ENCODE peak calls at places on chromosomes 5 and 9, in seven cellular contexts. J is H9, D is trophoblast cell, A is mesendoderm, F is neuronal stem cell, C is mesenchymal stem cell, R is H1. E is an unnamed sample.

GRCh38 chr9:137236936-137237421 is 4.1 kb upstream of the TUBB4B start:
- DNase-seq in J (no peak), D (no peak), A (no peak), F (no peak), C (no peak), R (no peak), E (no peak)

GRCh38 chr5:74262810-74263209 is 377.7 kb downstream of the ENC1 start:
- DNase-seq in J (no peak), D (no peak), A (no peak), F (no peak), C (no peak), R (no peak), E (no peak)

GRCh38 chr9:36046923-36047322 is 10.2 kb downstream of the RECK start:
- DNase-seq in J (no peak), D (no peak), A (no peak), F (no peak), C (no peak), R (no peak), E (no peak)

GRCh38 chr5:54257366-54258118 is 52.8 kb downstream of the ARL15 start:
- DNase-seq in J (no peak), D (no peak), A (no peak), F (no peak), C (no peak), R (no peak), E (peak; percentile 29)

GRCh38 chr5:163281512-163281911 is 155.9 kb upstream of the CCNG1 start:
- DNase-seq in J (no peak), D (no peak), A (no peak), F (no peak), C (no peak), R (no peak), E (no peak)

GRCh38 chr5:173324115-173325001 is 3.9 kb downstream of the STC2 start:
- DNase-seq in J (no peak), D (no peak), A (no peak), F (no peak), C (no peak), R (no peak), E (peak; percentile 89)

GRCh38 chr5:74543162-74543995 is 97.1 kb downstream of the ENC1 start:
- DNase-seq in J (peak; percentile 63), D (no peak), A (peak; percentile 97), F (peak; percentile 46), C (peak; percentile 88), R (peak; percentile 53), E (peak; percentile 80)

GRCh38 chr9:36470891-36471290 is 70.8 kb upstream of the RNF38 start:
- DNase-seq in J (no peak), D (no peak), A (no peak), F (no peak), C (peak; percentile 78), R (no peak), E (peak; percentile 71)

GRCh38 chr9:37602817-37603216 is 10.4 kb upstream of the TOMM5 start:
- DNase-seq in J (no peak), D (peak; percentile 96), A (no peak), F (no peak), C (no peak), R (no peak), E (no peak)

GRCh38 chr9:95507456-95508241 is 9.1 kb downstream of the PTCH1 start:
- DNase-seq in J (peak; percentile 58), D (peak; percentile 53), A (peak; percentile 94), F (no peak), C (peak; percentile 83), R (no peak), E (peak; percentile 73)

GRCh38 chr9:110802416-110803035 is 133.9 kb downstream of the MUSK start:
- DNase-seq in J (no peak), D (peak; percentile 24), A (peak; percentile 54), F (no peak), C (no peak), R (no peak), E (peak; percentile 65)

GRCh38 chr5:1511037-1511436 is 12.7 kb downstream of the LPCAT1 start:
- DNase-seq in J (peak; percentile 15), D (no peak), A (no peak), F (no peak), C (no peak), R (no peak), E (no peak)

GRCh38 chr9:10228082-10228481 is 384.7 kb downstream of the PTPRD start:
- DNase-seq in J (no peak), D (no peak), A (no peak), F (no peak), C (no peak), R (no peak), E (no peak)

GRCh38 chr5:34740306-34740891 is 84.3 kb downstream of the RAI14 start:
- DNase-seq in J (no peak), D (no peak), A (no peak), F (no peak), C (no peak), R (no peak), E (no peak)

GRCh38 chr5:132962429-132962928 is 955 bp downstream of the AFF4 start:
- DNase-seq in J (no peak), D (peak; percentile 67), A (peak; percentile 83), F (peak; percentile 56), C (peak; percentile 85), R (no peak), E (peak; percentile 76)

GRCh38 chr5:149140197-149141002 is 893 bp upstream of the ABLIM3 start:
- DNase-seq in J (no peak), D (no peak), A (no peak), F (no peak), C (no peak), R (no peak), E (peak; percentile 30)

GRCh38 chr5:154794525-154795234 is 39.5 kb downstream of the LARP1 start:
- DNase-seq in J (no peak), D (peak; percentile 72), A (peak; percentile 56), F (no peak), C (peak; percentile 70), R (no peak), E (peak; percentile 85)

GRCh38 chr5:147223951-147224791 is 10.7 kb upstream of the STK32A start:
- DNase-seq in J (no peak), D (peak; percentile 6), A (peak; percentile 59), F (peak; percentile 37), C (peak; percentile 56), R (no peak), E (peak; percentile 42)

GRCh38 chr9:76658510-76659231 is 105.6 kb upstream of the PCA3 start:
- DNase-seq in J (no peak), D (peak; percentile 64), A (peak; percentile 79), F (no peak), C (peak; percentile 78), R (no peak), E (peak; percentile 76)

GRCh38 chr5:179974946-179975712 is 67.4 kb upstream of the TBC1D9B start:
- DNase-seq in J (peak; percentile 80), D (peak; percentile 21), A (peak; percentile 77), F (peak; percentile 18), C (peak; percentile 20), R (peak; percentile 57), E (no peak)

GRCh38 chr9:126164796-126165525 is 161.7 kb upstream of the MVB12B start:
- DNase-seq in J (no peak), D (no peak), A (no peak), F (no peak), C (no peak), R (no peak), E (no peak)

GRCh38 chr9:115210699-115211098 is 92.7 kb upstream of the TNC start:
- DNase-seq in J (no peak), D (no peak), A (no peak), F (no peak), C (peak; percentile 76), R (no peak), E (no peak)

GRCh38 chr9:115208503-115208902 is 90.5 kb upstream of the TNC start:
- DNase-seq in J (no peak), D (no peak), A (no peak), F (no peak), C (peak; percentile 56), R (no peak), E (peak; percentile 70)

GRCh38 chr9:115211413-115212204 is 93.7 kb upstream of the TNC start:
- DNase-seq in J (no peak), D (no peak), A (no peak), F (no peak), C (peak; percentile 76), R (no peak), E (peak; percentile 62)

GRCh38 chr9:115207003-115207837 is 89.3 kb upstream of the TNC start:
- DNase-seq in J (no peak), D (peak; percentile 72), A (peak; percentile 94), F (no peak), C (peak; percentile 53), R (no peak), E (peak; percentile 31)

GRCh38 chr9:115209601-115210306 is 91.8 kb upstream of the TNC start:
- DNase-seq in J (no peak), D (no peak), A (peak; percentile 70), F (no peak), C (no peak), R (no peak), E (peak; percentile 60)
- H2AK5ac ChIP-seq in J (no peak overlapping the region), D (no peak overlapping the region), A (no peak overlapping the region), F (no peak overlapping the region), C (no peak overlapping the region), R (no peak overlapping the region), E (peak overlapping the region; percentile 14)

GRCh38 chr9:83296123-83296522 is 233.2 kb upstream of the RASEF start:
- DNase-seq in J (no peak), D (peak; percentile 59), A (peak; percentile 20), F (no peak), C (no peak), R (no peak), E (no peak)

GRCh38 chr9:83304686-83305085 is 233.5 kb downstream of the FRMD3 start:
- DNase-seq in J (no peak), D (no peak), A (no peak), F (no peak), C (no peak), R (no peak), E (peak; percentile 37)

GRCh38 chr9:83299556-83299955 is 236.6 kb upstream of the RASEF start:
- DNase-seq in J (no peak), D (peak; percentile 97), A (no peak), F (no peak), C (peak; percentile 75), R (no peak), E (no peak)

GRCh38 chr9:83294816-83295215 is 231.9 kb upstream of the RASEF start:
- DNase-seq in J (no peak), D (no peak), A (no peak), F (no peak), C (no peak), R (no peak), E (no peak)

DNA sequence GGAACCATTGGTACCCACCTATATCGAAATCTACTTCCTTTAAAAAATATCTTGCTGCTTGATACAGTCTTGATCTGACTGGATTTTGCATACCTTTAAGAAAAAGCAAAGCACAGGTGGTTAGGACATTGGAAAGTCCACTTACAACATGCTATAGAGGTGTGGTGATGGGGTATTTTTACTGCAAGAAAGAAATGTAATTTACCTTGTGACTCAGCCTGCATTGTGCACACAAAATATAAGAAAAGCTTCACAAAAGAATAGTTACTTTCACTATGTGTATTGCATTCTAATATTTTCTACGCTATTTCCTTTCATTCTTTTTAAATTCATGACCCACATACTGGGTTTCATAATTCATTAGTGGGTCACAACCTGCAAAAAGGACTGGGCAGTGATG is 236.2 kb upstream of the RASEF start:
- DNase-seq in J (no peak), D (no peak), A (no peak), F (no peak), C (no peak), R (no peak), E (no peak)
- H2AK5ac ChIP-seq in J (no peak overlapping the region), D (no peak overlapping the region), A (no peak overlapping the region), F (no peak overlapping the region), C (no peak overlapping the region), R (no peak overlapping the region), E (no peak overlapping the region)

GRCh38 chr5:138468133-138468965 is 3.1 kb downstream of the EGR1 start:
- DNase-seq in J (no peak), D (peak; percentile 51), A (no peak), F (no peak), C (peak; percentile 88), R (no peak), E (peak; percentile 54)
- H2AK5ac ChIP-seq in J (no peak overlapping the region), D (no peak overlapping the region), A (no peak overlapping the region), F (no peak overlapping the region), C (no peak overlapping the region), R (no peak overlapping the region), E (no peak overlapping the region)

GRCh38 chr5:103216137-103216536 is 42.4 kb upstream of the MACIR start:
- DNase-seq in J (no peak), D (peak; percentile 37), A (peak; percentile 39), F (no peak), C (peak; percentile 37), R (no peak), E (peak; percentile 4)
- H2AK5ac ChIP-seq in J (no peak overlapping the region), D (no peak overlapping the region), A (no peak overlapping the region), F (no peak overlapping the region), C (no peak overlapping the region), R (no peak overlapping the region), E (peak overlapping the region; percentile 73)

E was measured in IMR-90.